ENCODE peak calls at places on chromosomes 1 and 21, in ten cellular contexts. B, E, Z, S, M, F, N, R, L and Q are unnamed samples.

GRCh38 chr1:231421616-231421970 is 494 bp downstream of the EGLN1 start:
- DNase-seq in B (peak), E (no peak), Z (no peak), S (no peak), M (peak), F (peak), N (no peak), R (peak), L (no peak), Q (no peak)

GRCh38 chr1:51421961-51422360 is 91.6 kb upstream of the TTC39A start:
- DNase-seq in B (peak), E (peak), Z (peak), S (no peak), M (peak), F (peak), N (peak), R (no peak), L (peak), Q (peak)

GRCh38 chr1:31746687-31747086 is 17.5 kb downstream of the ADGRB2 start:
- DNase-seq in B (no peak), E (no peak), Z (no peak), S (no peak), M (no peak), F (no peak), N (no peak), R (no peak), L (no peak), Q (no peak)

GRCh38 chr1:1041092-1041503 is 21.2 kb downstream of the AGRN start:
- DNase-seq in B (no peak), E (no peak), Z (no peak), S (no peak), M (no peak), F (no peak), N (peak), R (no peak), L (no peak), Q (no peak)

GRCh38 chr1:236086537-236086936 is 21.6 kb upstream of the NID1 start:
- DNase-seq in B (no peak), E (no peak), Z (no peak), S (no peak), M (no peak), F (no peak), N (no peak), R (no peak), L (no peak), Q (no peak)

GRCh38 chr21:45768011-45768740 is 124.7 kb downstream of the PCBP3 start:
- DNase-seq in B (peak), E (no peak), Z (no peak), S (peak), M (peak), F (no peak), N (no peak), R (no peak), L (no peak), Q (no peak)

GRCh38 chr1:17922833-17923232 is 167.7 kb downstream of the ACTL8 start:
- DNase-seq in B (peak), E (peak), Z (peak), S (peak), M (peak), F (peak), N (no peak), R (peak), L (peak), Q (no peak)

GRCh38 chr1:201593200-201593828 is 54.4 kb downstream of the NAV1 start:
- DNase-seq in B (no peak), E (peak), Z (peak), S (no peak), M (peak), F (no peak), N (no peak), R (no peak), L (no peak), Q (no peak)

GRCh38 chr1:224211262-224211962 is 28.4 kb downstream of the DEGS1 start:
- DNase-seq in B (no peak), E (no peak), Z (peak), S (no peak), M (peak), F (peak), N (no peak), R (peak), L (peak), Q (peak)

GRCh38 chr1:13730751-13731482 is 30.9 kb downstream of the PRDM2 start:
- DNase-seq in B (peak), E (no peak), Z (no peak), S (peak), M (peak), F (no peak), N (peak), R (peak), L (peak), Q (peak)

GRCh38 chr1:218886472-218886871 is 287.2 kb upstream of the LYPLAL1 start:
- DNase-seq in B (no peak), E (no peak), Z (no peak), S (no peak), M (no peak), F (no peak), N (no peak), R (peak), L (no peak), Q (no peak)

GRCh38 chr21:33870768-33871167 is 44.8 kb downstream of the ATP5PO start:
- DNase-seq in B (no peak), E (no peak), Z (no peak), S (no peak), M (no peak), F (no peak), N (no peak), R (no peak), L (no peak), Q (no peak)

GRCh38 chr1:32231843-32232432 is 9.7 kb downstream of the EIF3I start:
- DNase-seq in B (no peak), E (no peak), Z (no peak), S (no peak), M (no peak), F (no peak), N (no peak), R (no peak), L (no peak), Q (no peak)

GRCh38 chr1:41020109-41020576 is 1.4 kb downstream of the SLFNL1 start:
- DNase-seq in B (no peak), E (no peak), Z (no peak), S (no peak), M (no peak), F (no peak), N (no peak), R (no peak), L (no peak), Q (no peak)

GRCh38 chr1:116207126-116207735 is 96.0 kb downstream of the MAB21L3 start:
- DNase-seq in B (no peak), E (no peak), Z (no peak), S (no peak), M (no peak), F (no peak), N (no peak), R (no peak), L (no peak), Q (no peak)